ENCODE peak calls at places on chromosomes 6 and 20, in nine cellular contexts. O, T, V, H, W, U, D, G and Q are unnamed samples.

GRCh38 chr6:40516429-40516828 is 70.7 kb downstream of the LRFN2 start:
- DNase-seq in O (no peak), T (no peak), V (no peak), H (no peak), W (no peak), U (no peak), D (no peak), G (no peak), Q (no peak)

GRCh38 chr6:33761922-33762629 is 15.4 kb upstream of the IP6K3 start:
- DNase-seq in O (no peak), T (peak), V (no peak), H (no peak), W (peak), U (peak), D (peak), G (no peak), Q (peak)

GRCh38 chr20:58714923-58715708 is 22.5 kb downstream of the NPEPL1 start:
- DNase-seq in O (no peak), T (no peak), V (no peak), H (no peak), W (no peak), U (no peak), D (no peak), G (no peak), Q (peak)

GRCh38 chr6:147063469-147064031 is 140.7 kb upstream of the STXBP5 start:
- DNase-seq in O (no peak), T (peak), V (peak), H (no peak), W (peak), U (no peak), D (no peak), G (no peak), Q (no peak)

GRCh38 chr6:31797607-31798006 is 2.1 kb upstream of the VARS1 start:
- DNase-seq in O (no peak), T (no peak), V (no peak), H (peak), W (no peak), U (no peak), D (no peak), G (no peak), Q (no peak)

GRCh38 chr6:151493495-151494234 is at the start of gene CCDC170:
- DNase-seq in O (no peak), T (no peak), V (no peak), H (no peak), W (no peak), U (peak), D (peak), G (no peak), Q (no peak)

GRCh38 chr6:37122861-37123260 is 47.1 kb upstream of the PIM1 start:
- DNase-seq in O (no peak), T (peak), V (no peak), H (no peak), W (no peak), U (no peak), D (no peak), G (no peak), Q (no peak)

GRCh38 chr6:47034919-47035318 is 7.2 kb downstream of the ADGRF1 start:
- DNase-seq in O (no peak), T (peak), V (peak), H (no peak), W (peak), U (no peak), D (no peak), G (no peak), Q (peak)

GRCh38 chr6:22892452-22892851 is 323.1 kb downstream of the HDGFL1 start:
- DNase-seq in O (no peak), T (peak), V (peak), H (no peak), W (peak), U (no peak), D (peak), G (no peak), Q (no peak)

GRCh38 chr6:42041131-42042055 is 8.9 kb upstream of the TAF8 start:
- DNase-seq in O (no peak), T (no peak), V (no peak), H (no peak), W (no peak), U (no peak), D (no peak), G (no peak), Q (no peak)

GRCh38 chr6:45589367-45589766 is 211.6 kb upstream of the SUPT3H start:
- DNase-seq in O (no peak), T (no peak), V (no peak), H (no peak), W (peak), U (no peak), D (no peak), G (no peak), Q (no peak)

GRCh38 chr6:112603726-112604125 is 256.6 kb downstream of the RFPL4B start:
- DNase-seq in O (no peak), T (no peak), V (no peak), H (no peak), W (no peak), U (no peak), D (no peak), G (no peak), Q (no peak)

GRCh38 chr6:42279144-42279781 is 61.6 kb upstream of the MRPS10 start:
- DNase-seq in O (no peak), T (peak), V (no peak), H (peak), W (peak), U (no peak), D (peak), G (no peak), Q (no peak)

GRCh38 chr6:39870950-39871349 is 63.3 kb downstream of the MOCS1 start:
- DNase-seq in O (no peak), T (no peak), V (no peak), H (no peak), W (no peak), U (no peak), D (no peak), G (no peak), Q (no peak)

GRCh38 chr20:15642099-15642498 is 931.1 kb downstream of the KIF16B start:
- DNase-seq in O (no peak), T (no peak), V (no peak), H (no peak), W (no peak), U (no peak), D (no peak), G (no peak), Q (no peak)

GRCh38 chr6:56581561-56581960 is 61.1 kb downstream of the DST start:
- DNase-seq in O (no peak), T (peak), V (peak), H (no peak), W (no peak), U (no peak), D (no peak), G (no peak), Q (no peak)

GRCh38 chr6:47254051-47254450 is 55.7 kb downstream of the TNFRSF21 start:
- DNase-seq in O (no peak), T (no peak), V (no peak), H (no peak), W (no peak), U (no peak), D (no peak), G (no peak), Q (no peak)

GRCh38 chr20:57780398-57780797 is 70.6 kb upstream of the PMEPA1 start:
- DNase-seq in O (no peak), T (no peak), V (no peak), H (no peak), W (no peak), U (no peak), D (no peak), G (no peak), Q (no peak)

GRCh38 chr6:43277083-43277642 is 20.9 kb upstream of the SLC22A7 start:
- DNase-seq in O (no peak), T (no peak), V (no peak), H (no peak), W (no peak), U (no peak), D (no peak), G (no peak), Q (no peak)

GRCh38 chr6:17281100-17281496 is at the start of gene RBM24:
- DNase-seq in O (peak), T (peak), V (peak), H (no peak), W (peak), U (peak), D (no peak), G (no peak), Q (peak)

GRCh38 chr6:109516929-109517328 is 33.9 kb upstream of the ZBTB24 start:
- DNase-seq in O (no peak), T (no peak), V (no peak), H (no peak), W (no peak), U (no peak), D (no peak), G (no peak), Q (no peak)

GRCh38 chr6:36805917-36806316 is 33.3 kb downstream of the CPNE5 start:
- DNase-seq in O (no peak), T (no peak), V (no peak), H (no peak), W (no peak), U (no peak), D (no peak), G (no peak), Q (no peak)

GRCh38 chr6:117615981-117616961 is 14.0 kb upstream of the GOPC start:
- DNase-seq in O (no peak), T (peak), V (no peak), H (peak), W (no peak), U (no peak), D (no peak), G (no peak), Q (no peak)

GRCh38 chr6:17349437-17349836 is 44.0 kb upstream of the CAP2 start:
- DNase-seq in O (no peak), T (peak), V (no peak), H (no peak), W (peak), U (no peak), D (peak), G (no peak), Q (no peak)

GRCh38 chr6:129183681-129184216 is 300.8 kb downstream of the LAMA2 start:
- DNase-seq in O (no peak), T (peak), V (no peak), H (no peak), W (peak), U (no peak), D (no peak), G (no peak), Q (no peak)

GRCh38 chr6:15608406-15608805 is 54.4 kb downstream of the DTNBP1 start:
- DNase-seq in O (no peak), T (peak), V (peak), H (no peak), W (peak), U (no peak), D (peak), G (no peak), Q (no peak)

GRCh38 chr6:82364087-82365010 is 732 bp downstream of the TPBG start:
- DNase-seq in O (peak), T (peak), V (no peak), H (no peak), W (peak), U (peak), D (peak), G (no peak), Q (peak)

GRCh38 chr6:136087986-136088385 is 162.1 kb downstream of the MTFR2 start:
- DNase-seq in O (no peak), T (peak), V (no peak), H (no peak), W (no peak), U (no peak), D (no peak), G (no peak), Q (no peak)

GRCh38 chr6:37826188-37826587 is 6.7 kb downstream of the ZFAND3 start:
- DNase-seq in O (no peak), T (no peak), V (no peak), H (no peak), W (no peak), U (no peak), D (no peak), G (no peak), Q (no peak)

GRCh38 chr6:139370047-139370706 is 4.3 kb downstream of the CITED2 start:
- DNase-seq in O (no peak), T (peak), V (no peak), H (no peak), W (peak), U (peak), D (no peak), G (no peak), Q (no peak)

GRCh38 chr6:56102216-56102615 is 145.2 kb downstream of the COL21A1 start:
- DNase-seq in O (no peak), T (no peak), V (no peak), H (no peak), W (peak), U (no peak), D (no peak), G (no peak), Q (no peak)

GRCh38 chr6:54188832-54189231 is 77.6 kb downstream of the MLIP start:
- DNase-seq in O (no peak), T (no peak), V (no peak), H (no peak), W (no peak), U (no peak), D (no peak), G (no peak), Q (no peak)

GRCh38 chr20:34996243-34996984 is 40.7 kb downstream of the MYH7B start:
- DNase-seq in O (no peak), T (no peak), V (no peak), H (no peak), W (no peak), U (peak), D (no peak), G (no peak), Q (no peak)

GRCh38 chr6:7540595-7540994 is 876 bp upstream of the DSP start:
- DNase-seq in O (no peak), T (no peak), V (no peak), H (no peak), W (no peak), U (no peak), D (peak), G (no peak), Q (no peak)
- H3K27ac ChIP-seq in O (no peak), T (no peak), V (no peak), H (no peak), W (peak), U (no peak), D (peak), G (no peak), Q (peak)

DNA sequence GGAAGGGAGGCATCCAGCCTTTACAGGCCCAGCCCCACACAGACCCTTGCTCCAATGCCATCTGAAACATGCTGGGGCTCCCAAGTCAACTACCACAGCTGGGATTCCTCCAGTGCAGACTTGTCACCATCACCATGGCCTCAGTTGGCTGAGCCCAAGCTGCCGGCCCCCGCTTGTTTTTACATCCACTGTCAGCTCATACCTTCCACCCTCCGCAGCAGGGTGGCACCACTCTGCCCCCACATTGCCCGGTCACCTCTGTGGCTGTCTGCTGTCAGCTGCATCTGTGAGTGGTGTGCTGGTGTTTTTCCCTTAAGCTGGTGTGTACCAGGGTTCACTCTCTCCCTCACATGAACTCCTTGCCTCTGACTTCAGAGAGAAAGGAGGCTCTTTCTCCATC is 26.0 kb downstream of the GFOD1 start:
- DNase-seq in O (no peak), T (no peak), V (no peak), H (no peak), W (no peak), U (no peak), D (no peak), G (no peak), Q (no peak)
- H3K4me3 ChIP-seq in O (no peak), T (no peak), V (no peak), H (no peak), W (no peak), U (no peak), D (no peak), G (no peak), Q (no peak)

GRCh38 chr6:53070808-53071207 is 5.6 kb downstream of the FBXO9 start:
- DNase-seq in O (no peak), T (no peak), V (no peak), H (no peak), W (no peak), U (no peak), D (no peak), G (no peak), Q (no peak)
- TF ChIP-seq CTCF in O (no peak), T (peak), V (peak), H (no peak), W (peak), U (no peak), D (no peak), G (no peak), Q (no peak)

GRCh38 chr20:60332523-60332922 is 374.3 kb downstream of the CDH26 start:
- DNase-seq in O (no peak), T (no peak), V (no peak), H (no peak), W (no peak), U (no peak), D (no peak), G (no peak), Q (no peak)
- H3K27ac ChIP-seq in O (no peak), T (no peak), V (no peak), H (no peak), W (no peak), U (no peak), D (no peak), G (no peak), Q (no peak)

DNA sequence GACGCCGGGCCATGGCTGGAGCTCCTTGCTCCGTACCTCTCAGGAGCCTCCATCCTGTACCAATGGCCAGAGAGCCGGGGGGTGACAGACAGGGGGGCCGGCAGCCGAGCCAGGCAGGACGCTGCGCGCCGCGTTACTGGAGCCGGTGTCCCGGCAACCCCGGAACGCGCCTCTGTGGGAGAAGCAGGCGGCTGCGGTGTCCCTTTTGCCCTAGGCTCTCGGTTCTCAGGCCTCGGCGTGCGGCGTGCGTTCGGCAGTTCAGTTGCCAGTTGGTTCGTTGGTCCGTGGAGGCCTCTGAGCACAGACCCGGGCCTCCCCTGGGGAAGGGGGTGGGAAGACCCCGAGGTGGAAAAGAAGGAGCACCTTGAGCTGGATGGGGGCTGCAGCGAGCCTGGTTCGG is at the start of gene SPATS1:
- DNase-seq in O (peak), T (no peak), V (no peak), H (no peak), W (no peak), U (peak), D (no peak), G (no peak), Q (peak)
- H3K4me3 ChIP-seq in O (peak), T (no peak), V (no peak), H (no peak), W (no peak), U (no peak), D (no peak), G (no peak), Q (peak)

GRCh38 chr6:160348552-160349441 is 619 bp downstream of the SLC22A3 start:
- DNase-seq in O (no peak), T (no peak), V (no peak), H (no peak), W (peak), U (peak), D (peak), G (no peak), Q (no peak)
- TF ChIP-seq CTCF in O (peak), T (no peak), V (no peak), H (no peak), W (peak), U (no peak), D (no peak), G (no peak), Q (peak)